ENCODE peak calls at places on chromosomes 5 and 9, in seven cellular contexts. N is SK-N-SH, Y is HepG2, G is HCT116, D is H1, L is K562, B is GM12878. W is an unnamed sample.

GRCh38 chr5:59483971-59484472 is 409.5 kb downstream of the PDE4D start:
- DNase-seq in N (peak; percentile 26), Y (no peak), G (no peak), D (peak; percentile 31), L (no peak), B (no peak), W (no peak)

GRCh38 chr5:85843535-85843934 is 774.2 kb upstream of the COX7C start:
- DNase-seq in N (no peak), Y (no peak), G (no peak), D (no peak), L (no peak), B (no peak), W (no peak)

GRCh38 chr5:67200809-67201562 is 4.4 kb upstream of the CD180 start:
- DNase-seq in N (no peak), Y (no peak), G (no peak), D (no peak), L (no peak), B (no peak), W (no peak)

GRCh38 chr9:6354072-6354686 is 26.0 kb downstream of the TPD52L3 start:
- DNase-seq in N (peak; percentile 70), Y (peak; percentile 61), G (peak; percentile 49), D (peak; percentile 0), L (peak; percentile 49), B (peak; percentile 45), W (peak; percentile 26)

GRCh38 chr5:167143726-167144125 is 1147.7 kb upstream of the WWC1 start:
- DNase-seq in N (no peak), Y (no peak), G (no peak), D (no peak), L (no peak), B (no peak), W (peak; percentile 65)

GRCh38 chr9:74120470-74120869 is 376.7 kb upstream of the RORB start:
- DNase-seq in N (no peak), Y (no peak), G (no peak), D (no peak), L (no peak), B (no peak), W (no peak)

GRCh38 chr9:83281306-83282255 is 218.6 kb upstream of the RASEF start:
- DNase-seq in N (peak; percentile 43), Y (no peak), G (no peak), D (no peak), L (no peak), B (no peak), W (no peak)

GRCh38 chr5:151151793-151152192 is 5.8 kb downstream of the ANXA6 start:
- DNase-seq in N (no peak), Y (no peak), G (no peak), D (no peak), L (no peak), B (peak; percentile 61), W (no peak)

GRCh38 chr5:179620293-179620692 is 3.2 kb downstream of the HNRNPH1 start:
- DNase-seq in N (no peak), Y (no peak), G (no peak), D (no peak), L (no peak), B (no peak), W (no peak)

GRCh38 chr5:103904651-103905050 is 342.1 kb upstream of the NUDT12 start:
- DNase-seq in N (no peak), Y (no peak), G (no peak), D (no peak), L (no peak), B (no peak), W (no peak)

GRCh38 chr5:116058346-116058936 is 26.2 kb downstream of the ARL14EPL start:
- DNase-seq in N (no peak), Y (no peak), G (no peak), D (no peak), L (no peak), B (no peak), W (no peak)

GRCh38 chr5:119269061-119269579 is 86.7 kb upstream of the TNFAIP8 start:
- DNase-seq in N (peak; percentile 43), Y (peak; percentile 10), G (peak; percentile 7), D (no peak), L (peak; percentile 48), B (no peak), W (no peak)

GRCh38 chr5:133238426-133239205 is 186.8 kb downstream of the HSPA4 start:
- DNase-seq in N (no peak), Y (no peak), G (no peak), D (no peak), L (no peak), B (no peak), W (no peak)

GRCh38 chr5:142636093-142636492 is 49.8 kb downstream of the FGF1 start:
- DNase-seq in N (peak; percentile 69), Y (no peak), G (no peak), D (no peak), L (no peak), B (no peak), W (no peak)

GRCh38 chr9:106921341-106921899 is 58.5 kb downstream of the ZNF462 start:
- DNase-seq in N (peak; percentile 67), Y (peak; percentile 8), G (peak; percentile 23), D (no peak), L (no peak), B (no peak), W (no peak)

GRCh38 chr5:97224112-97224750 is 41.2 kb upstream of the RIOK2 start:
- DNase-seq in N (no peak), Y (peak; percentile 12), G (no peak), D (no peak), L (no peak), B (no peak), W (no peak)

GRCh38 chr9:128419061-128419925 is 1.4 kb upstream of the CERCAM start:
- DNase-seq in N (peak; percentile 55), Y (no peak), G (no peak), D (no peak), L (peak; percentile 44), B (no peak), W (peak; percentile 46)

GRCh38 chr9:72210522-72210921 is 61.3 kb downstream of the GDA start:
- DNase-seq in N (no peak), Y (no peak), G (no peak), D (no peak), L (no peak), B (no peak), W (no peak)

GRCh38 chr5:120096413-120096812 is 367.7 kb upstream of the PRR16 start:
- DNase-seq in N (no peak), Y (no peak), G (no peak), D (no peak), L (no peak), B (no peak), W (no peak)

GRCh38 chr5:79464695-79465332 is 49.1 kb downstream of the HOMER1 start:
- DNase-seq in N (peak; percentile 39), Y (no peak), G (peak; percentile 10), D (no peak), L (no peak), B (no peak), W (peak; percentile 33)

DNA sequence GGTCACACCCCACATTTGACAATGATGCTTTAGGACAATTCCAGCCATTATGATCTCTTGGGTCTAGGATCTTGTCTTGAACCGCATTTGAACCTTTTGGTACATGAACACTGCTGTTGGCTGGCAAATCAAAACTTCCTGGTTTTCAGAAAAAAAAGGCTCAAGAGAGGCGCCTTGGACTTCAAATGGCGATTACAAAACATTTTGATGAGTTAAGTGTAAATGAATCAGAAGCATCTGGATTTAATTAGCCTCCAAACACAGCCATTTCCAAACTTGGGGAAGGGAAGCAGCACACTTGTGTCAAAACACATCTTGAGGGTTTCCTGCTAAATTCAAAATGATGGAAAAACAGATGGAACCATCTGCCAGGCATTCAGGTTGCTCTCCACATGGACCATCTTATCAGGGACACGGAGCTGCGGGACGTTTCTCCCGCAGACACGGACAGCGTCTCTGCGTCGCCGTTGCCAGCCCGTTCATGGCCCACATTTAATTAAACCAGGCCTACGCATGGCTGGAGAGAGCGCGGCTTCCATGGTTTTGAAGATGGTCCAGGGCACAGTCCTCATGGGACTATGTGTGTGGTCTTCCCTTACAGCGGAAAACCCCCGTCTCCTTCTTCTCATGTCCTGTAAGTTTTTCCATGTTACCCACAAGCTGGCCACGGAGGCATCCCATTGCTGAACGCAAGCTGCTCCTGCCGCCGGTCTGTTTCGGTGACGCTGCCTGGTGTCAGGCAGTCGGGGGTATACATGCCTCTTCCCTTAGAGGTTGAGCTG is 55.8 kb upstream of the PTCH1 start:
- DNase-seq in N (peak; percentile 55), Y (no peak), G (no peak), D (no peak), L (no peak), B (no peak), W (no peak)
- TF ChIP-seq JUND in N (no peak), Y (no peak), G (no peak), D (no peak), L (no peak), B (no peak), W (no peak)

GRCh38 chr9:4982720-4983482 is 2.2 kb upstream of the JAK2 start:
- DNase-seq in N (no peak), Y (no peak), G (no peak), D (no peak), L (no peak), B (no peak), W (no peak)
- TF ChIP-seq JUND in N (no peak), Y (no peak), G (no peak), D (no peak), L (no peak), B (peak; percentile 72), W (no peak)

DNA sequence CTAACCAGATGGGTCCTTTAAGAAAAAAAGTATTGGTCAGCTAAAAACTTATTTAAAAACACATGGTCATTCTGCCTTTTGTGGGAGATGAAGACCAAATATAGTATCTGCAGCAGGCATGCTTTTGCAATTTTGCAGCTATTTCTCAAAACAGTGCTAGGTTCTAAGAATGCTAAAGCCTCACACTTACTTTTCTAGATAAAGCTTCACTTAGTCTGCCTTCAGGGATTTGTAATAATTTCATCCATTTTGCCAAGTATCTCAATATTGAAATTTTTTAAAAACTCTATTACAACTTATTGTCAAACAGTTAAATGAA is 97.4 kb upstream of the SMC5 start:
- DNase-seq in N (no peak), Y (no peak), G (no peak), D (no peak), L (no peak), B (no peak), W (no peak)
- TF ChIP-seq JUND in N (no peak), Y (no peak), G (no peak), D (no peak), L (no peak), B (no peak), W (no peak)

DNA sequence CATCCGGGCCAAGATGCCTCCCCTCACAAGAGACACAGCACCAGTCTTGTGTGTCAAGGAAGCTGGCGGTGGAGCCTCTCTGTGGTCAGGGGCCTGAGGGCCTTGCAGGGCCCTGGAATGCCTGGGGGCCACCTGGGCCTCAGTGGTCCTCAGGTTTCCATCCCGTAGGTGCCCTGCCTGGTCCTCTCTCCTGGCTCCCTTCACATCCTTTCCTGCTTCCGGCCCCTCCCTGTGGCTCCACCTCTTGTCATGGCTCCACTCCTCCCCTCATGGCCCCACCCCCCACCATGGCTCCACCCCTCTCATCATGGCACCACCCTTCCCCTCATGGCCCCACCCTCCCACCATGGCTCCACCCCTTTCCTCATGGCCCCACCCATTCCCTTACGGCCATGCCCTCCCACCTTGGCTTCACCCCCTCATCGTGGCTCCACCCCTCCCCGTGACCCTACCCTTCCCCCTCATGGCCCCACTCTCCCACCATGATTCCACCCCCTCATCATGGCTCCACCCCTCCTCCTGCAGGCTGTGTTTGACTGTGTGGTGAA is 175.8 kb downstream of the CACNA1B start:
- DNase-seq in N (peak; percentile 79), Y (no peak), G (peak; percentile 22), D (no peak), L (peak; percentile 94), B (no peak), W (no peak)
- TF ChIP-seq JUND in N (no peak), Y (no peak), G (no peak), D (no peak), L (no peak), B (no peak), W (no peak)